ENCODE peak calls at places on chromosomes 1 and 21, in six cellular contexts. S, D, B, R, W and N are unnamed samples.

GRCh38 chr1:226646870-226647449 is 92.1 kb downstream of the ITPKB start:
- DNase-seq in B (no peak), S (no peak), W (no peak), D (peak; percentile 39), R (no peak), N (no peak)

GRCh38 chr21:45309069-45309521 is 21.4 kb upstream of the POFUT2 start:
- DNase-seq in W (no peak), D (peak; percentile 74), R (peak; percentile 48), B (peak; percentile 67), S (no peak), N (peak; percentile 65)

GRCh38 chr1:64505944-64506658 is 36.2 kb downstream of the CACHD1 start:
- DNase-seq in S (no peak), R (peak; percentile 32), W (peak; percentile 95), D (peak; percentile 62), B (no peak), N (no peak)

GRCh38 chr21:44304846-44305245 is 5.0 kb downstream of the PFKL start:
- DNase-seq in D (no peak), B (peak; percentile 49), R (no peak), S (peak; percentile 30), W (peak; percentile 19), N (peak; percentile 64)

GRCh38 chr1:39788758-39789570 is at the start of gene BMP8B:
- DNase-seq in S (no peak), B (peak; percentile 51), R (no peak), W (peak; percentile 68), D (peak; percentile 84), N (peak; percentile 78)

GRCh38 chr1:178500091-178500770 is 3.5 kb upstream of the CLEC20A start:
- DNase-seq in D (no peak), R (no peak), S (no peak), B (no peak), W (no peak), N (no peak)

GRCh38 chr1:35444519-35444774 is 112.8 kb downstream of the KIAA0319L start:
- DNase-seq in R (no peak), D (no peak), S (no peak), W (no peak), B (no peak), N (no peak)

GRCh38 chr1:237386362-237387143 is 344.6 kb downstream of the RYR2 start:
- DNase-seq in D (no peak), S (no peak), W (peak; percentile 9), B (no peak), R (no peak), N (peak; percentile 25)

GRCh38 chr1:63429281-63429680 is 61.9 kb downstream of the ALG6 start:
- DNase-seq in D (no peak), S (no peak), W (no peak), R (no peak), B (no peak), N (no peak)

GRCh38 chr1:193463518-193463917 is 277.1 kb upstream of the B3GALT2 start:
- DNase-seq in S (no peak), R (no peak), B (no peak), W (no peak), D (no peak), N (no peak)

GRCh38 chr1:48619529-48619928 is 147.5 kb upstream of the SPATA6 start:
- DNase-seq in D (no peak), S (no peak), B (no peak), W (no peak), R (no peak), N (no peak)

GRCh38 chr1:75085931-75086330 is 48.3 kb upstream of the LHX8 start:
- DNase-seq in R (no peak), D (no peak), S (no peak), B (no peak), W (no peak), N (no peak)